ENCODE peak calls at places on chromosome 15, in four cellular contexts. J is spleen, G is breast epithelium, E is H1. Y is an unnamed sample.
A peak's percentile ranks its signal among the peaks of the same experiment; 100 is the strongest.

GRCh38 chr15:71780349-71780976 is 29.9 kb upstream of the NR2E3 start:
- DNase-seq in J (no peak), G (no peak), E (no peak), Y (no peak)

GRCh38 chr15:48634934-48635333 is 10.6 kb downstream of the FBN1 start:
- DNase-seq in J (no peak), G (no peak), E (no peak), Y (no peak)

GRCh38 chr15:85748176-85748575 is 46.5 kb downstream of the KLHL25 start:
- DNase-seq in G (peak; percentile 17), J (peak; percentile 46), E (peak; percentile 41), Y (peak; percentile 40)

GRCh38 chr15:49313650-49314049 is 109.4 kb upstream of the FGF7 start:
- DNase-seq in E (no peak), J (no peak), G (no peak), Y (no peak)

GRCh38 chr15:90799639-90800038 is 68.7 kb upstream of the FURIN start:
- DNase-seq in G (no peak), E (no peak), J (no peak), Y (no peak)

GRCh38 chr15:99674279-99674678 is 59.0 kb downstream of the LYSMD4 start:
- DNase-seq in J (no peak), E (no peak), G (no peak), Y (no peak)

GRCh38 chr15:50135123-50135541 is 16.1 kb upstream of the ATP8B4 start:
- DNase-seq in G (no peak), J (no peak), E (no peak), Y (no peak)

GRCh38 chr15:52790941-52791751 is 1.0 kb upstream of the ONECUT1 start:
- DNase-seq in G (no peak), E (peak; percentile 72), J (peak; percentile 71), Y (no peak)

GRCh38 chr15:48472756-48473155 is 141.5 kb downstream of the DUT start:
- DNase-seq in E (no peak), J (no peak), G (no peak), Y (no peak)

GRCh38 chr15:36914962-36915808 is 185.2 kb downstream of the MEIS2 start:
- DNase-seq in J (no peak), G (no peak), E (no peak), Y (no peak)

GRCh38 chr15:76565366-76565765 is 228.8 kb downstream of the ISL2 start:
- DNase-seq in G (no peak), J (no peak), E (no peak), Y (no peak)

GRCh38 chr15:52181938-52182780 is 9.0 kb downstream of the GNB5 start:
- DNase-seq in E (no peak), J (no peak), G (no peak), Y (no peak)

GRCh38 chr15:50256188-50257041 is 9.1 kb downstream of the HDC start:
- DNase-seq in G (no peak), E (peak; percentile 16), J (no peak), Y (no peak)

GRCh38 chr15:23073890-23074631 is 34.7 kb upstream of the TUBGCP5 start:
- DNase-seq in J (no peak), E (no peak), G (peak; percentile 69), Y (no peak)

GRCh38 chr15:77967785-77968184 is 109.7 kb downstream of the TBC1D2B start:
- DNase-seq in E (no peak), G (no peak), J (no peak), Y (no peak)

GRCh38 chr15:53115563-53115962 is 325.4 kb upstream of the ONECUT1 start:
- DNase-seq in G (no peak), J (no peak), E (no peak), Y (no peak)

GRCh38 chr15:43896543-43896942 is 69.7 kb downstream of the WDR76 start:
- DNase-seq in J (no peak), E (no peak), G (no peak), Y (no peak)

GRCh38 chr15:74380361-74381189 is 13.1 kb upstream of the CYP11A1 start:
- DNase-seq in G (no peak), J (peak; percentile 64), E (no peak), Y (no peak)

GRCh38 chr15:58021332-58022230 is 43.9 kb downstream of the ALDH1A2 start:
- DNase-seq in E (no peak), G (no peak), J (no peak), Y (no peak)

GRCh38 chr15:28094732-28095521 is 4.2 kb downstream of the OCA2 start:
- DNase-seq in J (peak; percentile 84), E (peak; percentile 79), G (no peak), Y (peak; percentile 60)

GRCh38 chr15:76533995-76534394 is 197.4 kb downstream of the ISL2 start:
- DNase-seq in E (no peak), G (no peak), J (no peak), Y (no peak)

GRCh38 chr15:99994849-99995248 is 261.6 kb upstream of the LYSMD4 start:
- DNase-seq in J (peak; percentile 65), E (no peak), G (peak; percentile 35), Y (no peak)

GRCh38 chr15:52326758-52327157 is 31.2 kb upstream of the MYO5C start:
- DNase-seq in G (no peak), E (no peak), J (no peak), Y (no peak)

GRCh38 chr15:52680041-52680391 is 828 bp upstream of the ATOSA start:
- DNase-seq in E (no peak), J (no peak), G (no peak), Y (no peak)

GRCh38 chr15:37653018-37653417 is 281.4 kb upstream of the TMCO5A start:
- DNase-seq in E (no peak), J (no peak), G (no peak), Y (no peak)

GRCh38 chr15:76903251-76903681 is 1.9 kb downstream of the SCAPER start:
- DNase-seq in E (no peak), J (no peak), G (no peak), Y (no peak)

GRCh38 chr15:41827880-41828746 is at the start of gene JMJD7:
- DNase-seq in E (peak; percentile 98), G (peak; percentile 96), J (peak; percentile 99), Y (peak; percentile 97)

GRCh38 chr15:41825572-41826535 is 2.0 kb upstream of the JMJD7 start:
- DNase-seq in G (no peak), E (no peak), J (no peak), Y (no peak)

GRCh38 chr15:41828747-41829270 is 917 bp downstream of the JMJD7 start:
- DNase-seq in E (no peak), G (no peak), J (no peak), Y (no peak)

GRCh38 chr15:41825145-41825544 is 2.7 kb upstream of the JMJD7 start:
- DNase-seq in E (no peak), G (no peak), J (no peak), Y (no peak)

GRCh38 chr15:41827290-41827879 is 507 bp upstream of the JMJD7 start:
- DNase-seq in G (no peak), E (peak; percentile 80), J (no peak), Y (peak; percentile 74)
- H3K27ac ChIP-seq in G (peak overlapping the region; percentile 82), E (no peak overlapping the region), J (peak overlapping the region; percentile 91), Y (peak overlapping the region; percentile 79)

DNA sequence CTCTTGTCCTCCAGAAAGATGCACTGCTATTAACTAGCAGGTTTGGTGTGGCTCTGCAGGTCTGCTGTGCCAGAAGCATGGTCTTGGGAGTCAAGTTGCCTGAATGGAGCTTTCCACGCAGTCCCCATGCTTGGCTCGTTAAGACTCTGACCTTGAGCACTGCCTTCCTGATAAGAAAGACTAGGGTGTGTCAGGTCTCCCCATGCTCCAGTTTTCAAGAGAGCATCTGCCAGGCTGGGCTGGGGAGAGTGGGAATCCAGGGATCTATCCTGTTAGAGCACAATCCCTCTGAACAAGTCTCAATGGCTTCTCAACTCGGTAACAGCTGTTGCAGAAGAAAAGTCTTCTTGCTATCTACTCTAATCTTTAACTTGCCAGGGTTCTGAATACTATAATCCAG is 98.2 kb downstream of the TJP1 start:
- DNase-seq in J (no peak), G (no peak), E (no peak), Y (no peak)
- H3K36me3 ChIP-seq in J (peaks cover 73% of the 10 kb centered on the region), G (peaks cover 7% of the 10 kb centered on the region), E (peaks cover 89% of the 10 kb centered on the region), Y (peaks cover 26% of the 10 kb centered on the region)

GRCh38 chr15:67105065-67105951 is 39.9 kb downstream of the SMAD3 start:
- DNase-seq in G (no peak), E (no peak), J (peak; percentile 66), Y (peak; percentile 83)
- TF ChIP-seq POLR2AphosphoS5 in G (peak; percentile 49), E (no peak), J (peak; percentile 31), Y (peak; percentile 77)

GRCh38 chr15:89088605-89089315 is 504 bp downstream of the ABHD2 start:
- DNase-seq in E (no peak), G (peak; percentile 52), J (peak; percentile 89), Y (peak; percentile 70)
- H3K27ac ChIP-seq in E (no peak overlapping the region), G (peak overlapping the region; percentile 89), J (peak overlapping the region; percentile 95), Y (peak overlapping the region; percentile 98)

DNA sequence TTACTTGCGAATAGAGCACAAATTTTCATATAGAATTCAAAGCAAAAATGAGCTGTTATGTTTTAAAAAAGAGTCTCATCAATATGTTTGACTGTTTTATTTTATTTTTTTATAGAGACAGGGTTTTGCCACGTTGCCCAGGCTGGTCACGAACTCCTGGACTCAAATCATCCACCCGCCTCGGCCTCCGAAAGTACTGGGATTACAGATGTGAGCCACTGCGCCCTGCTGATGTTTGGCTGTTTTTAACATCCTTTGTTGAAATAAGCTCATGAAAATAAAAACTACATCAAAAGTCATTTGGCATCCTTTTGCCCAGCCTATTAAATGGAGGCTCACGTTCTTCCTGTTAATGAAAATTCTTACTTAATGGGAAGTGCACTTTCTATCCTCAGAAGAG is 154.7 kb downstream of the ATP10A start:
- DNase-seq in J (peak; percentile 38), G (peak; percentile 25), E (no peak), Y (peak; percentile 34)
- H3K36me3 ChIP-seq in J (no peaks in the 10 kb centered on the region), G (no peaks in the 10 kb centered on the region), E (no peaks in the 10 kb centered on the region), Y (no peaks in the 10 kb centered on the region)

DNA sequence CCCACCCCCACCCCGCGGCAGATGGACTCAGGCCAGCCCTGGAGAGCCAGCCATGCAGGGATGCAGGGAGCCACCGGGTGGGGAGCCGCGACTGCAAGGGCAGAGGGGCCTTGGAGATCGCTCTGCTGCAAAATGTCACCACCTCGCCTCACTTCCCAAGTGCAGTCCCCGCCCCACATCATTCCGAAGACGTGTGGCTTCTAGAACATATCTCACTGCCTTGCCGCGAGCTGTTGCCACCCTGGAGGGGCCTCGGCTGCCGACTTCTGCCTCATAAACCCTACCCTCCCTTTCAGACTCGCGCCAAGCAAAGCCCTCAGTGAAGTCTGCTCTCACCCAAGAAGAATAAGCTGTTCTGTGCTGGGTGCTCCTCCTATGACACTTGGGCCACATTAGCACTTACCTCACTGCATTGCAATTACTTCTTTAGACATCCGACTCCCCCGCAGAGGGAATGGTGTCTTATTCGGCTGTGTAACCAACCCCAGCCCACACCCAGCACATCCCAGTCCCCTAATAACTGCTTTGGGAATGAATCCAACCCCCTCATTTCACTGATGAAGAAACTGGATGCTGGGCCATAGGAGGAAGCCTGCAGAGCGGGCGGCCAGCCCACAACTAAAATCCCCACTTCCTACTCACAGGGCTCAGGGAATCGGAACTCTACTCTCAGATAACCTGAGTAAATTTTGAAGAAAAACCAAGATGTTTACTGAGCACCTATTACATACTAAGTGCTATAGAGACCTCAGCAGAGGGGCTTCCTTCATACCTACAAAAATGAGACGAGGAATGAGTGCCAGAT is 8.6 kb downstream of the TLE3 start:
- DNase-seq in G (no peak), J (peak; percentile 65), E (no peak), Y (no peak)
- TF ChIP-seq POLR2AphosphoS5 in G (no peak), J (no peak), E (no peak), Y (no peak)